ENCODE peak calls at places on chromosomes 6 and 20, in eight cellular contexts. E is body of pancreas; R is CD4-positive, CD25-positive, alpha-beta regulatory T cell; X is SK-N-SH; F is SJSA1; Z is CD8-positive, alpha-beta T cell; K is lung; W is tibial nerve. Q is an unnamed sample.

GRCh38 chr6:139868576-139868975 is 494.1 kb upstream of the CITED2 start:
- DNase-seq in E (no peak), R (no peak), X (no peak), F (no peak), Z (no peak), K (no peak), W (no peak), Q (no peak)

GRCh38 chr6:53752856-53753255 is 41.9 kb upstream of the LRRC1 start:
- DNase-seq in E (no peak), R (no peak), X (no peak), F (peak), Z (no peak), K (no peak), W (no peak), Q (no peak)

GRCh38 chr20:57203986-57204385 is 62.5 kb downstream of the BMP7 start:
- DNase-seq in E (no peak), R (no peak), X (no peak), F (no peak), Z (no peak), K (no peak), W (no peak), Q (no peak)

GRCh38 chr6:34491091-34491430 is 25.2 kb downstream of the PACSIN1 start:
- DNase-seq in E (no peak), R (no peak), X (no peak), F (no peak), Z (no peak), K (no peak), W (no peak), Q (no peak)

GRCh38 chr6:4677011-4677750 is 99.0 kb upstream of the CDYL start:
- DNase-seq in E (no peak), R (no peak), X (no peak), F (no peak), Z (no peak), K (no peak), W (no peak), Q (no peak)

GRCh38 chr6:170208171-170208601 is 82.7 kb downstream of the DLL1 start:
- DNase-seq in E (no peak), R (no peak), X (peak), F (no peak), Z (no peak), K (peak), W (no peak), Q (no peak)

GRCh38 chr6:37516076-37516919 is 16.6 kb upstream of the CCDC167 start:
- DNase-seq in E (peak), R (peak), X (peak), F (peak), Z (peak), K (peak), W (no peak), Q (peak)

GRCh38 chr20:36275011-36275410 is 31.1 kb upstream of the DLGAP4 start:
- DNase-seq in E (no peak), R (no peak), X (no peak), F (no peak), Z (no peak), K (no peak), W (no peak), Q (no peak)

GRCh38 chr20:53841741-53842140 is 228.7 kb downstream of the BCAS1 start:
- DNase-seq in E (no peak), R (no peak), X (no peak), F (no peak), Z (no peak), K (no peak), W (no peak), Q (no peak)

GRCh38 chr20:55094353-55094861 is 619.0 kb downstream of the DOK5 start:
- DNase-seq in E (no peak), R (no peak), X (no peak), F (no peak), Z (no peak), K (no peak), W (no peak), Q (no peak)

DNA sequence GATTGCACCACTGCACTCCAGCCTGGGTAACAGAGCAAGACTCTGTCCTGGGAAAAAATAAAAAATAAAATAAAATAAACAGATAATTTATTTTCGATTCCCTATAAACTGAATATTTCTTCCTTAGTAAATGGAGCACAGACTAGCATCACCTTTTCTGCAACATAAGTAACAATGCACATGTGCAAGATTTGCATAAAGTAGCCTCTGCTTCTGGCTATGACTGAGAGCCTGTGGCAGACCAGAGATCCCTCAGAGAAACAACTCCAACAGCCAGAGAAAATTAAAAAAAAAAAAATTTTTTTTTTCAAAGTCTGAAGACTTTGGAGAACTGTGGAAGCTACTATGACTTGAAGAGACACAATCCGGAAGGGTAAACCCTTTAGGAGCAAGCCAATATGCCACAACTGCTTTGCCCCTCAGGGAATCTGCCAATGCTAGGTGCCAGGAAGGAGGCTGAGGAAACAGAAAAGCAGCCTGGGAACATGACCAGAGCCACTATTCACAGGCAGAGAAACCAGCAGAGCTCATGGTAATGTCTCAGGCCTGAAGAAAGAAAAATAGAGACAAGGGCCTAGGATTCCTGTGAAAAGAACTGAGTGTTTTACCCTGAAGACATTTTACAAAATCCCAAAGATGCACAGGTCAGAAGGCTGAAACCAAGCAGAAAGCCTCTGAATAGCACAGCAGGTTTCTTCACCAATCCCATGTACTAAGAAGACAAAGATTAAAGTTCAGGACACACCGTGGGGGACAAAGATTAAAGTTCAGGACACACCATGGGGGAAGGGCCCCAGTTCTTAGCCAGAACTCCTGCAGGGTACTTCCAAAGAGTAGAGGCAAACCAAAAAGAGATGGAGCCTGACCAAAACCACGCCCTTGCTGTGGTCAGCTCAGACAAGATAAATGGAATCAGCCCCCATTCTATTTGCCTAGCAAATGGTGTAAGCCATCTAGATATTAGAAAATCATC is 25.8 kb downstream of the B4GALT5 start:
- DNase-seq in E (no peak), R (no peak), X (no peak), F (no peak), Z (no peak), K (no peak), W (no peak), Q (no peak)
- H3K27ac ChIP-seq in E (peak), R (no peak), X (no peak), F (no peak), Z (no peak), K (peak), W (peak), Q (peak)

GRCh38 chr6:150176152-150176551 is 33.3 kb downstream of the PPP1R14C start:
- DNase-seq in E (peak), R (no peak), X (no peak), F (no peak), Z (no peak), K (no peak), W (no peak), Q (no peak)
- H3K27ac ChIP-seq in E (no peak), R (no peak), X (no peak), F (no peak), Z (no peak), K (peak), W (no peak), Q (no peak)

DNA sequence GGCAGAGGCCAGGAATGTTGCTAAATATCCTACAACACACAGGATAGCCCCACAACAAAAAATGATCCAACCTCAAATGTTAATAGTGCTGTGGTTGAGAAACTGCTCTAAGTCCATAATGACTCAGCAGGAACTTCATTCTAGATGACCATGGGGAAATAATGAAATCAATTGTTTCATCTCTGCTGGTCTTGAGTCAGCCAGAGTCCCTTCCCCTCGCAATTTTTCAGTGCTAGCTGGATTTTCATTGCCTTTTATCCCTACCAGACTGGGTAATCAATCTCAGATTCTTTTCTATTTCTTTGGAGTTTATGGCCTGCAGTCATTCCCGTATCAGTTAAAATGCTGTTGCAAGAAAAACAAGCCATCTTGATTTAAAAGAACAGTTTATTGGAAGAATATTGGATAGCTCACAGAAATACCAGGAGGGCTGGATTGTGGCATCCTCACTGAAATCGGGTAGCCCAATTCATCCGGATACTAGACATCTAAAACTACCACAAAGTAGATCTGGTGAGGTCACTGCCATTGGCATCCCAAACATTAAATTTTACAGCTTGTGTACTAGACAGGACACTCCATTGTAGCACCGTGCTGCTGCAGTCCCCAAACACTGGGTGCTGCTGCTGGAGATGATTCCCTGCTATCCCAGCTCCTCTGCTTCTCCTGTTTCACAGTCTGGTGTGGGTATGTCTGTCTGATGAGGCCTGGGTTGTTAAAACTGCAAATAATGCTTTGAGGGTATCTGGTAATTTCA is 30.3 kb upstream of the POPDC3 start:
- DNase-seq in E (no peak), R (no peak), X (no peak), F (peak), Z (no peak), K (no peak), W (no peak), Q (no peak)
- H3K27ac ChIP-seq in E (no peak), R (no peak), X (peak), F (peak), Z (no peak), K (peak), W (no peak), Q (no peak)

GRCh38 chr6:3518356-3518841 is 61.5 kb upstream of the SLC22A23 start:
- DNase-seq in E (no peak), R (no peak), X (no peak), F (peak), Z (no peak), K (no peak), W (no peak), Q (no peak)
- H3K27ac ChIP-seq in E (no peak), R (no peak), X (no peak), F (peak), Z (no peak), K (no peak), W (no peak), Q (no peak)

GRCh38 chr6:111667921-111668320 is 62.2 kb upstream of the TRAF3IP2 start:
- DNase-seq in E (peak), R (no peak), X (peak), F (no peak), Z (no peak), K (no peak), W (no peak), Q (no peak)
- H3K27ac ChIP-seq in E (no peak), R (no peak), X (no peak), F (no peak), Z (no peak), K (no peak), W (peak), Q (peak)